ENCODE peak calls at places on chromosomes 16 and 17, in ten cellular contexts. U is ureter, X is stomach, N is A549, P is HAP-1, S is hepatic stellate cell, K is AG09309, O is AG10803, L is bronchial epithelial cell, R is WTC11. T is an unnamed sample.

GRCh38 chr17:19948100-19948943 is 29.3 kb downstream of the AKAP10 start:
- DNase-seq in U (no peak), X (no peak), N (peak), P (no peak), S (no peak), K (no peak), O (no peak), L (no peak), R (no peak), T (no peak)

GRCh38 chr16:70374213-70374612 is 27.5 kb downstream of the DDX19A start:
- DNase-seq in U (no peak), X (no peak), N (no peak), P (no peak), S (no peak), K (no peak), O (no peak), L (no peak), R (no peak), T (no peak)

GRCh38 chr16:50389900-50390896 is 21.4 kb upstream of the BRD7 start:
- DNase-seq in U (no peak), X (no peak), N (no peak), P (no peak), S (no peak), K (no peak), O (no peak), L (no peak), R (no peak), T (no peak)

GRCh38 chr17:77701996-77702395 is 256.5 kb upstream of the TNRC6C start:
- DNase-seq in U (peak), X (no peak), N (no peak), P (no peak), S (no peak), K (no peak), O (no peak), L (no peak), R (no peak), T (no peak)

GRCh38 chr16:75243667-75244224 is 7.7 kb downstream of the BCAR1 start:
- DNase-seq in U (no peak), X (no peak), N (no peak), P (no peak), S (no peak), K (no peak), O (no peak), L (no peak), R (no peak), T (no peak)

GRCh38 chr17:81120695-81121621 is 44.3 kb upstream of the PVALEF start:
- DNase-seq in U (no peak), X (no peak), N (no peak), P (no peak), S (no peak), K (no peak), O (no peak), L (no peak), R (no peak), T (no peak)

GRCh38 chr17:77419547-77420475 is 279.0 kb downstream of the SEC14L1 start:
- DNase-seq in U (no peak), X (no peak), N (no peak), P (no peak), S (no peak), K (no peak), O (peak), L (no peak), R (peak), T (no peak)

GRCh38 chr17:49703557-49704277 is 4.0 kb downstream of the SLC35B1 start:
- DNase-seq in U (no peak), X (no peak), N (peak), P (peak), S (peak), K (peak), O (peak), L (peak), R (peak), T (peak)

GRCh38 chr17:8914554-8914953 is 47.1 kb upstream of the PIK3R6 start:
- DNase-seq in U (no peak), X (no peak), N (no peak), P (no peak), S (no peak), K (no peak), O (no peak), L (no peak), R (no peak), T (no peak)

GRCh38 chr17:49969134-49969759 is at the start of gene DLX4:
- DNase-seq in U (no peak), X (no peak), N (peak), P (no peak), S (no peak), K (no peak), O (no peak), L (no peak), R (peak), T (no peak)

GRCh38 chr16:29023279-29024278 is 38.7 kb downstream of the LAT start:
- DNase-seq in U (no peak), X (no peak), N (no peak), P (no peak), S (no peak), K (no peak), O (no peak), L (peak), R (no peak), T (no peak)

GRCh38 chr17:78884148-78884870 is 18.7 kb downstream of the CEP295NL start:
- DNase-seq in U (no peak), X (no peak), N (no peak), P (no peak), S (peak), K (no peak), O (no peak), L (no peak), R (no peak), T (no peak)

GRCh38 chr16:56610609-56611111 is 2.3 kb downstream of the MT2A start:
- DNase-seq in U (no peak), X (no peak), N (no peak), P (no peak), S (peak), K (peak), O (peak), L (peak), R (no peak), T (no peak)

GRCh38 chr17:57107498-57108101 is 22.6 kb downstream of the AKAP1 start:
- DNase-seq in U (no peak), X (peak), N (no peak), P (no peak), S (no peak), K (no peak), O (no peak), L (peak), R (no peak), T (peak)

GRCh38 chr17:79031996-79032875 is 8.3 kb downstream of the C1QTNF1 start:
- DNase-seq in U (peak), X (peak), N (no peak), P (no peak), S (no peak), K (no peak), O (peak), L (no peak), R (no peak), T (no peak)

GRCh38 chr17:3879181-3879580 is 13.7 kb downstream of the CAMKK1 start:
- DNase-seq in U (no peak), X (no peak), N (no peak), P (no peak), S (peak), K (no peak), O (peak), L (no peak), R (no peak), T (no peak)

GRCh38 chr17:58376472-58376921 is 24.5 kb upstream of the SUPT4H1 start:
- DNase-seq in U (no peak), X (no peak), N (no peak), P (no peak), S (no peak), K (no peak), O (no peak), L (no peak), R (no peak), T (no peak)

GRCh38 chr17:65407017-65407416 is 154.4 kb downstream of the AXIN2 start:
- DNase-seq in U (no peak), X (no peak), N (no peak), P (no peak), S (no peak), K (no peak), O (peak), L (no peak), R (no peak), T (no peak)

GRCh38 chr16:86771506-86772230 is 193.3 kb downstream of the FOXL1 start:
- DNase-seq in U (no peak), X (no peak), N (no peak), P (no peak), S (no peak), K (no peak), O (no peak), L (no peak), R (no peak), T (no peak)

GRCh38 chr16:49469930-49470451 is 96.4 kb downstream of the C16orf78 start:
- DNase-seq in U (peak), X (peak), N (no peak), P (no peak), S (no peak), K (no peak), O (no peak), L (no peak), R (no peak), T (peak)

GRCh38 chr17:79405823-79406222 is 205.0 kb downstream of the RBFOX3 start:
- DNase-seq in U (no peak), X (no peak), N (no peak), P (no peak), S (no peak), K (no peak), O (no peak), L (no peak), R (no peak), T (no peak)

GRCh38 chr16:997440-998051 is 16.0 kb downstream of the SOX8 start:
- DNase-seq in U (peak), X (peak), N (peak), P (no peak), S (peak), K (no peak), O (peak), L (no peak), R (peak), T (peak)

GRCh38 chr16:51150894-51151320 is at the start of gene SALL1:
- DNase-seq in U (no peak), X (no peak), N (no peak), P (no peak), S (no peak), K (no peak), O (no peak), L (no peak), R (no peak), T (no peak)

GRCh38 chr16:78822509-78822908 is 723.1 kb downstream of the WWOX start:
- DNase-seq in U (no peak), X (no peak), N (no peak), P (no peak), S (no peak), K (no peak), O (no peak), L (no peak), R (no peak), T (no peak)

GRCh38 chr16:67166883-67167168 is 2.3 kb downstream of the HSF4 start:
- DNase-seq in U (no peak), X (no peak), N (no peak), P (no peak), S (no peak), K (no peak), O (no peak), L (no peak), R (no peak), T (no peak)

GRCh38 chr16:67423634-67424575 is 7.0 kb upstream of the HSD11B2 start:
- DNase-seq in U (no peak), X (no peak), N (no peak), P (no peak), S (no peak), K (no peak), O (no peak), L (no peak), R (peak), T (no peak)

GRCh38 chr16:1188781-1189189 is 35.9 kb downstream of the CACNA1H start:
- DNase-seq in U (peak), X (peak), N (no peak), P (peak), S (peak), K (no peak), O (peak), L (no peak), R (peak), T (no peak)

GRCh38 chr17:78619334-78619733 is 42.1 kb upstream of the DNAH17 start:
- DNase-seq in U (no peak), X (no peak), N (no peak), P (no peak), S (no peak), K (no peak), O (no peak), L (no peak), R (no peak), T (no peak)

GRCh38 chr17:59488805-59489204 is 76.6 kb upstream of the DHX40 start:
- DNase-seq in U (peak), X (no peak), N (no peak), P (no peak), S (no peak), K (no peak), O (no peak), L (no peak), R (no peak), T (no peak)